ENCODE peak calls at places on chromosomes 6 and 20, in ten cellular contexts. I is endothelial cell of umbilical vein; R is HCEC 1CT; X is adrenal gland; U is activated CD4-positive, alpha-beta T cell treated with anti-CD3 and anti-CD28 coated beads for 4 hours; P is heart right ventricle; E is nucleus accumbens; M is foreskin fibroblast; L is CD4-positive, alpha-beta memory T cell; C is RCC 7860. Z is an unnamed sample.

GRCh38 chr6:141483561-141484061 is 649.1 kb upstream of the GJE1 start:
- DNase-seq in I (peak; percentile 80), R (peak; percentile 96), X (peak; percentile 22), U (peak; percentile 55), P (no peak), E (no peak), M (peak; percentile 95), L (peak; percentile 83), C (peak; percentile 89), Z (peak; percentile 98)

GRCh38 chr20:52060794-52061714 is 130.5 kb downstream of the ZFP64 start:
- DNase-seq in I (peak; percentile 82), R (peak; percentile 4), X (no peak), U (no peak), P (no peak), E (no peak), M (peak; percentile 13), L (no peak), C (no peak), Z (peak; percentile 54)

GRCh38 chr6:99233219-99233618 is 116.3 kb downstream of the FAXC start:
- DNase-seq in I (no peak), R (no peak), X (no peak), U (no peak), P (no peak), E (no peak), M (no peak), L (no peak), C (no peak), Z (no peak)

GRCh38 chr20:47011984-47012383 is 117.3 kb downstream of the EYA2 start:
- DNase-seq in I (no peak), R (no peak), X (no peak), U (no peak), P (no peak), E (no peak), M (no peak), L (no peak), C (no peak), Z (no peak)

GRCh38 chr20:10329387-10330005 is 104.5 kb downstream of the MKKS start:
- DNase-seq in I (no peak), R (peak; percentile 38), X (no peak), U (no peak), P (no peak), E (no peak), M (peak; percentile 68), L (no peak), C (no peak), Z (peak; percentile 71)

GRCh38 chr20:5848711-5849505 is 98.7 kb downstream of the SHLD1 start:
- DNase-seq in I (peak; percentile 31), R (peak; percentile 67), X (peak; percentile 60), U (no peak), P (no peak), E (no peak), M (peak; percentile 30), L (peak; percentile 53), C (no peak), Z (peak; percentile 86)

GRCh38 chr20:11755071-11755881 is 162.4 kb upstream of the BTBD3 start:
- DNase-seq in I (peak; percentile 42), R (peak; percentile 24), X (no peak), U (no peak), P (no peak), E (peak; percentile 4), M (no peak), L (no peak), C (no peak), Z (no peak)

GRCh38 chr20:35314460-35315198 is 22.4 kb upstream of the FAM83C start:
- DNase-seq in I (no peak), R (peak; percentile 64), X (no peak), U (no peak), P (no peak), E (no peak), M (no peak), L (no peak), C (no peak), Z (peak; percentile 50)

GRCh38 chr6:158849899-158850806 is 31.0 kb upstream of the EZR start:
- DNase-seq in I (peak; percentile 68), R (peak; percentile 92), X (no peak), U (peak; percentile 65), P (no peak), E (no peak), M (peak; percentile 89), L (peak; percentile 90), C (peak; percentile 99), Z (peak; percentile 95)

GRCh38 chr6:341914-342831 is 49.4 kb upstream of the IRF4 start:
- DNase-seq in I (no peak), R (no peak), X (no peak), U (no peak), P (no peak), E (no peak), M (no peak), L (no peak), C (no peak), Z (no peak)

GRCh38 chr20:44448753-44449546 is 26.7 kb upstream of the TTPAL start:
- DNase-seq in I (no peak), R (peak; percentile 9), X (no peak), U (no peak), P (no peak), E (no peak), M (no peak), L (no peak), C (no peak), Z (peak; percentile 26)

GRCh38 chr20:36591854-36592641 is 13.5 kb upstream of the RAB5IF start:
- DNase-seq in I (no peak), R (no peak), X (no peak), U (peak; percentile 69), P (no peak), E (peak; percentile 11), M (no peak), L (peak; percentile 87), C (no peak), Z (peak; percentile 68)

GRCh38 chr20:32609993-32610896 is 25.1 kb upstream of the NOL4L start:
- DNase-seq in I (no peak), R (no peak), X (no peak), U (no peak), P (no peak), E (no peak), M (no peak), L (no peak), C (no peak), Z (no peak)

GRCh38 chr20:37598101-37598530 is 70.4 kb upstream of the BLCAP start:
- DNase-seq in I (no peak), R (no peak), X (peak; percentile 18), U (no peak), P (no peak), E (peak; percentile 22), M (no peak), L (no peak), C (no peak), Z (no peak)

GRCh38 chr6:34924831-34925613 is 36.0 kb downstream of the ANKS1A start:
- DNase-seq in I (no peak), R (no peak), X (no peak), U (no peak), P (no peak), E (no peak), M (no peak), L (no peak), C (no peak), Z (no peak)

GRCh38 chr6:168196385-168196860 is 117.4 kb upstream of the FRMD1 start:
- DNase-seq in I (no peak), R (no peak), X (no peak), U (no peak), P (no peak), E (no peak), M (no peak), L (no peak), C (no peak), Z (no peak)

GRCh38 chr20:43911066-43911465 is 3.6 kb upstream of the TOX2 start:
- DNase-seq in I (peak; percentile 83), R (peak; percentile 92), X (no peak), U (no peak), P (no peak), E (no peak), M (peak; percentile 78), L (no peak), C (no peak), Z (peak; percentile 95)

GRCh38 chr6:154969796-154970195 is 25.3 kb upstream of the TIAM2 start:
- DNase-seq in I (peak; percentile 79), R (no peak), X (no peak), U (no peak), P (no peak), E (no peak), M (peak; percentile 7), L (no peak), C (no peak), Z (no peak)

GRCh38 chr6:53042112-53042511 is 23.1 kb upstream of the FBXO9 start:
- DNase-seq in I (peak; percentile 56), R (peak; percentile 92), X (no peak), U (no peak), P (no peak), E (no peak), M (peak; percentile 81), L (no peak), C (peak; percentile 79), Z (peak; percentile 87)

GRCh38 chr6:133787859-133788505 is 100.9 kb upstream of the TCF21 start:
- DNase-seq in I (no peak), R (no peak), X (no peak), U (no peak), P (no peak), E (no peak), M (no peak), L (no peak), C (no peak), Z (no peak)

GRCh38 chr6:112701201-112701600 is 354.1 kb downstream of the RFPL4B start:
- DNase-seq in I (peak; percentile 67), R (peak; percentile 30), X (no peak), U (no peak), P (no peak), E (no peak), M (peak; percentile 45), L (no peak), C (no peak), Z (peak; percentile 58)

GRCh38 chr6:122330315-122330714 is 69.1 kb upstream of the HSF2 start:
- DNase-seq in I (no peak), R (no peak), X (no peak), U (no peak), P (no peak), E (no peak), M (no peak), L (no peak), C (no peak), Z (no peak)

GRCh38 chr20:62303327-62304226 is 780 bp downstream of the ADRM1 start:
- DNase-seq in I (peak; percentile 36), R (peak; percentile 17), X (no peak), U (no peak), P (no peak), E (no peak), M (peak; percentile 7), L (no peak), C (peak; percentile 14), Z (peak; percentile 44)

GRCh38 chr6:164700497-164700896 is 608.9 kb downstream of the C6orf118 start:
- DNase-seq in I (no peak), R (no peak), X (no peak), U (no peak), P (no peak), E (no peak), M (no peak), L (no peak), C (no peak), Z (no peak)

GRCh38 chr20:43736588-43737091 is 9.8 kb upstream of the GTSF1L start:
- DNase-seq in I (no peak), R (no peak), X (no peak), U (no peak), P (no peak), E (no peak), M (no peak), L (no peak), C (no peak), Z (peak; percentile 51)

GRCh38 chr6:134584809-134585528 is 267.1 kb upstream of the SGK1 start:
- DNase-seq in I (no peak), R (no peak), X (no peak), U (no peak), P (no peak), E (no peak), M (no peak), L (no peak), C (no peak), Z (peak; percentile 9)

GRCh38 chr6:42659806-42660205 is 62.6 kb downstream of the PRPH2 start:
- DNase-seq in I (no peak), R (no peak), X (no peak), U (no peak), P (no peak), E (no peak), M (no peak), L (no peak), C (no peak), Z (no peak)

GRCh38 chr6:19369770-19370169 is 467.4 kb upstream of the ID4 start:
- DNase-seq in I (no peak), R (no peak), X (no peak), U (no peak), P (no peak), E (no peak), M (no peak), L (no peak), C (no peak), Z (no peak)